ENCODE peak calls at places on chromosomes 13 and 19, in seven cellular contexts. Z is heart right ventricle, R is aorta, W is GDM1, E is nephron progenitor cell, V is cardiac fibroblast, G is amniotic stem cell. H is an unnamed sample.

GRCh38 chr19:6699935-6700334 is 20.5 kb downstream of the C3 start:
- DNase-seq in V (no peak), G (no peak), W (no peak), R (no peak), E (no peak), Z (no peak), H (no peak)

GRCh38 chr19:35843676-35844481 is 8.4 kb downstream of the NPHS1 start:
- DNase-seq in Z (no peak), W (no peak), G (no peak), V (peak), E (peak), R (no peak), H (peak)

GRCh38 chr13:55437162-55437561 is 1703.6 kb upstream of the PRR20A start:
- DNase-seq in R (no peak), V (no peak), E (no peak), W (no peak), G (no peak), Z (no peak), H (no peak)

GRCh38 chr13:79776538-79776937 is 295.6 kb downstream of the NDFIP2 start:
- DNase-seq in W (no peak), Z (no peak), G (peak), E (no peak), R (no peak), V (no peak), H (no peak)

GRCh38 chr19:42250666-42251531 is 4.0 kb downstream of the ERF start:
- DNase-seq in Z (no peak), R (peak), G (no peak), V (peak), E (no peak), W (no peak), H (no peak)

GRCh38 chr19:21604941-21605548 is 99.6 kb downstream of the ZNF429 start:
- DNase-seq in V (peak), W (no peak), R (no peak), Z (peak), G (no peak), E (no peak), H (no peak)

GRCh38 chr19:15123900-15124299 is 16.7 kb downstream of the SYDE1 start:
- DNase-seq in Z (peak), V (peak), R (peak), E (no peak), W (no peak), G (no peak), H (peak)

GRCh38 chr13:32734511-32734910 is 148.3 kb downstream of the PDS5B start:
- DNase-seq in Z (no peak), R (no peak), V (peak), G (no peak), E (no peak), W (no peak), H (peak)

GRCh38 chr13:28375250-28375930 is 119.5 kb downstream of the FLT1 start:
- DNase-seq in V (no peak), E (no peak), Z (no peak), G (no peak), R (no peak), W (no peak), H (no peak)

GRCh38 chr19:21934593-21934992 is 76.2 kb downstream of the ZNF208 start:
- DNase-seq in E (no peak), W (no peak), V (no peak), Z (no peak), G (no peak), R (no peak), H (no peak)

GRCh38 chr13:99967884-99968520 is 3.6 kb downstream of the ZIC5 start:
- DNase-seq in R (no peak), E (no peak), Z (no peak), G (no peak), W (no peak), V (no peak), H (no peak)

GRCh38 chr19:54481326-54481930 is 8.3 kb upstream of the CDC42EP5 start:
- DNase-seq in G (peak), E (peak), V (peak), R (peak), W (peak), Z (peak), H (peak)

GRCh38 chr13:41006951-41007350 is 12.2 kb downstream of the ELF1 start:
- DNase-seq in E (no peak), W (no peak), G (no peak), R (no peak), Z (no peak), V (no peak), H (no peak)

GRCh38 chr13:59120297-59120843 is 1043.4 kb downstream of the DIAPH3 start:
- DNase-seq in W (no peak), V (peak), G (no peak), R (no peak), E (no peak), Z (no peak), H (no peak)

GRCh38 chr13:40187324-40187795 is 479.1 kb downstream of the FOXO1 start:
- DNase-seq in G (no peak), E (no peak), W (no peak), Z (no peak), R (no peak), V (no peak), H (no peak)

GRCh38 chr13:31234729-31235128 is 35.0 kb downstream of the B3GLCT start:
- DNase-seq in E (no peak), G (no peak), W (no peak), R (no peak), Z (no peak), V (peak), H (no peak)

GRCh38 chr13:25291691-25292090 is 4.4 kb upstream of the MTMR6 start:
- DNase-seq in W (no peak), E (no peak), V (no peak), R (no peak), Z (no peak), G (no peak), H (no peak)

GRCh38 chr13:33140161-33140560 is 123.9 kb downstream of the KL start:
- DNase-seq in R (no peak), G (no peak), E (no peak), V (no peak), W (no peak), Z (no peak), H (no peak)

GRCh38 chr19:6067975-6068374 is 42.3 kb downstream of the RFX2 start:
- DNase-seq in V (no peak), E (no peak), G (no peak), Z (no peak), W (no peak), R (no peak), H (no peak)

GRCh38 chr13:46698910-46699460 is 98.0 kb downstream of the ESD start:
- DNase-seq in V (peak), E (no peak), Z (no peak), R (no peak), G (no peak), W (no peak), H (no peak)

GRCh38 chr13:27450921-27451461 is 627 bp upstream of the MTIF3 start:
- DNase-seq in G (peak), W (no peak), V (peak), E (peak), Z (peak), R (peak), H (peak)

GRCh38 chr19:20247016-20247683 is 80.1 kb downstream of the ZNF486 start:
- DNase-seq in W (no peak), V (peak), R (no peak), Z (peak), E (peak), G (no peak), H (no peak)

GRCh38 chr13:73169971-73170370 is 111.2 kb downstream of the KLF5 start:
- DNase-seq in E (no peak), R (no peak), V (no peak), W (no peak), Z (no peak), G (no peak), H (no peak)

GRCh38 chr19:38656171-38656981 is 8.9 kb downstream of the ACTN4 start:
- DNase-seq in V (peak), E (no peak), G (no peak), W (no peak), Z (no peak), R (no peak), H (no peak)

GRCh38 chr13:112603641-112604220 is 15.8 kb upstream of the TUBGCP3 start:
- DNase-seq in W (no peak), R (no peak), G (no peak), E (no peak), Z (no peak), V (peak), H (no peak)

GRCh38 chr19:48757741-48758144 is 2.4 kb downstream of the FGF21 start:
- DNase-seq in E (no peak), Z (no peak), V (no peak), R (no peak), W (no peak), G (no peak), H (no peak)

GRCh38 chr19:35421362-35421761 is 26.7 kb upstream of the FFAR2 start:
- DNase-seq in E (no peak), V (no peak), W (no peak), G (no peak), R (peak), Z (no peak), H (no peak)

GRCh38 chr13:100646030-100646673 is 28.4 kb downstream of the TMTC4 start:
- DNase-seq in V (peak), W (no peak), G (no peak), R (no peak), E (peak), Z (no peak), H (no peak)

GRCh38 chr19:17337675-17338439 is 504 bp downstream of the GTPBP3 start:
- DNase-seq in G (no peak), Z (no peak), W (no peak), R (no peak), E (peak), V (no peak), H (peak)